ENCODE peak calls at places on chromosome 10, in four cellular contexts. K is fibroblast of pulmonary artery, Q is lung, L is osteoblast. Z is an unnamed sample.

GRCh38 chr10:31847518-31847917 is 81.1 kb downstream of the ARHGAP12 start:
- DNase-seq in L (no peak), Q (no peak), K (no peak), Z (no peak)

GRCh38 chr10:66228887-66229286 is 696.9 kb upstream of the LRRTM3 start:
- DNase-seq in Q (no peak), K (no peak), L (no peak), Z (no peak)

GRCh38 chr10:110391541-110391940 is 86.8 kb upstream of the SMNDC1 start:
- DNase-seq in L (peak), K (no peak), Q (no peak), Z (no peak)

GRCh38 chr10:133261726-133262325 is 14.8 kb downstream of the ADAM8 start:
- DNase-seq in K (peak), L (peak), Q (peak), Z (peak)

GRCh38 chr10:132972986-132973902 is 30.9 kb upstream of the CFAP46 start:
- DNase-seq in Q (no peak), L (peak), K (no peak), Z (no peak)

GRCh38 chr10:53209941-53210611 is 437.5 kb upstream of the MBL2 start:
- DNase-seq in K (peak), L (no peak), Q (no peak), Z (peak)

GRCh38 chr10:86413046-86413728 is 46.6 kb upstream of the GRID1 start:
- DNase-seq in L (peak), Q (no peak), K (peak), Z (peak)

GRCh38 chr10:49359349-49360231 is 36.3 kb downstream of the DRGX start:
- DNase-seq in K (peak), Q (no peak), L (peak), Z (peak)

GRCh38 chr10:17001297-17001744 is 128.3 kb downstream of the CUBN start:
- DNase-seq in Q (no peak), L (no peak), K (no peak), Z (no peak)

GRCh38 chr10:114631678-114632417 is 26.2 kb downstream of the ABLIM1 start:
- DNase-seq in Q (no peak), L (no peak), K (no peak), Z (no peak)

GRCh38 chr10:114629824-114630430 is 28.1 kb downstream of the ABLIM1 start:
- DNase-seq in Q (no peak), L (no peak), K (no peak), Z (no peak)

GRCh38 chr10:114632869-114633715 is 25.0 kb downstream of the ABLIM1 start:
- DNase-seq in L (peak), K (peak), Q (peak), Z (peak)

GRCh38 chr10:114629083-114629823 is 28.8 kb downstream of the ABLIM1 start:
- DNase-seq in Q (no peak), L (no peak), K (no peak), Z (no peak)

DNA sequence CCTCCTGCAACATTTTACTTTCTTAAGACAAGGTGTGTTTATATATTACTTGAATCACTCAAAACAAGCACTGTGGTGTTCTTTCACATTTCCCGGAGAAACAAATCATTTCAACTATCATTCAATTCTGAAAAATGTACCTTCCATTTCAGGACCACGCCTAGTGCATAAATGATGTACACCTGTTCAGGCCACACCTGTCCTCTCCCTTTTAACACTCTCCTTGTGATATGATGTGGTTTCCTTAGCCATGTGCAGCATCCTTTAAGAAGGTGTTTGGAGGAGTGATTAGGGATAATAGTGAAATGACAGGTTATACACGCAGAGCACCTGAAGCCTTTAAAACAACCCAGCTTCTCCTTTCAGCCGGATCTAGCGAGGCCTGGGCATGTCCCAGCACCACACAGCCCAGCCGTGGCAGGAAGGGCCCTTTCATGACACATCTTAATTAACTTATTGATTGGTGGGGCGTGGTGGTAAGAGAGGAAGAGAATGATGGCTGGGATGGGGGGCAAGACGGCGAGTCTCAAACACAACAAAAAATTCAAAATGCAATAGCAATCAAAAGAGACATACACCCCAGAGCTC is 26.9 kb downstream of the ABLIM1 start:
- DNase-seq in Q (no peak), K (no peak), L (no peak), Z (no peak)
- TF ChIP-seq CTCF in Q (no peak), K (no peak), L (no peak), Z (no peak)

GRCh38 chr10:100826983-100827818 is 81.8 kb downstream of the PAX2 start:
- DNase-seq in Q (peak), L (peak), K (no peak), Z (no peak)

GRCh38 chr10:100829933-100830727 is 82.6 kb upstream of the SLF2 start:
- DNase-seq in Q (no peak), L (peak), K (no peak), Z (no peak)

GRCh38 chr10:100829103-100829870 is 83.5 kb upstream of the SLF2 start:
- DNase-seq in L (peak), Q (no peak), K (no peak), Z (no peak)

GRCh38 chr10:100827819-100828743 is 82.7 kb downstream of the PAX2 start:
- DNase-seq in Q (peak), L (peak), K (no peak), Z (no peak)

GRCh38 chr10:100828744-100829102 is 83.3 kb downstream of the PAX2 start:
- DNase-seq in L (no peak), K (no peak), Q (no peak), Z (no peak)
- H3K4me3 ChIP-seq in L (no peak), K (no peak), Q (no peak), Z (no peak)

GRCh38 chr10:92124524-92125168 is 166.2 kb downstream of the CPEB3 start:
- DNase-seq in K (peak), Q (peak), L (peak), Z (peak)
- TF ChIP-seq CTCF in K (no peak), Q (no peak), L (no peak), Z (no peak)

GRCh38 chr10:96089116-96089515 is 41.0 kb upstream of the ZNF518A start:
- DNase-seq in Q (no peak), K (no peak), L (no peak), Z (no peak)
- H3K4me3 ChIP-seq in Q (no peak), K (peak), L (peak), Z (peak)

GRCh38 chr10:79420974-79421688 is 24.3 kb downstream of the ZCCHC24 start:
- DNase-seq in K (no peak), L (no peak), Q (no peak), Z (no peak)
- TF ChIP-seq CTCF in K (no peak), L (no peak), Q (no peak), Z (no peak)

GRCh38 chr10:119542357-119542989 is at the start of gene RGS10:
- DNase-seq in Q (peak), L (peak), K (peak), Z (peak)

GRCh38 chr10:119540038-119540437 is 2.5 kb downstream of the RGS10 start:
- DNase-seq in Q (no peak), K (no peak), L (no peak), Z (no peak)

GRCh38 chr10:119541459-119542356 is 811 bp downstream of the RGS10 start:
- DNase-seq in K (no peak), Q (peak), L (peak), Z (no peak)

GRCh38 chr10:119539359-119539651 is 3.2 kb downstream of the RGS10 start:
- DNase-seq in Q (no peak), L (peak), K (no peak), Z (no peak)

DNA sequence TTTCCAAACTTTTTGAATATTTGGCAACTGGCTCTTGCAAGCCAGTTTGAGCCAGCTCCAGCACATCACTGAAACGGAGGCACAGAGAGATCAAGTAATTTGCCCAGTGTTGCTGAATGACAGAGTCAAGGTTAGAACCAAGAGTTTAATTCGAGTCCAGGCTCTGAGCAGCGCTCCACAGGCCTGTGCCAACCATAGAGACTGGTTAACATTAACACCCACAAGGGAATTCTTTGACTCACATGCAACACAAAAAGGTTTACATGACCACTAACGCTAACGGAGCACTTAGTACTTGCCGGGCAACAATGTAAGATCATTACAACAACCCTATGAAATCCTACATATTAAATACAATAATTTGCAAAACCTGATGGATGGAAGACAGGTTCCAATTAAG is 1.5 kb downstream of the RGS10 start:
- DNase-seq in Q (no peak), L (peak), K (no peak), Z (peak)
- H3K4me3 ChIP-seq in Q (no peak), L (peak), K (peak), Z (no peak)

GRCh38 chr10:55174419-55174818 is 373.4 kb upstream of the PCDH15 start:
- DNase-seq in L (no peak), Q (no peak), K (no peak), Z (no peak)
- TF ChIP-seq CTCF in L (no peak), Q (no peak), K (no peak), Z (no peak)

GRCh38 chr10:89524279-89524678 is 11.1 kb downstream of the SLC16A12 start:
- DNase-seq in L (no peak), K (no peak), Q (no peak), Z (no peak)
- H3K4me3 ChIP-seq in L (no peak), K (no peak), Q (no peak), Z (no peak)

DNA sequence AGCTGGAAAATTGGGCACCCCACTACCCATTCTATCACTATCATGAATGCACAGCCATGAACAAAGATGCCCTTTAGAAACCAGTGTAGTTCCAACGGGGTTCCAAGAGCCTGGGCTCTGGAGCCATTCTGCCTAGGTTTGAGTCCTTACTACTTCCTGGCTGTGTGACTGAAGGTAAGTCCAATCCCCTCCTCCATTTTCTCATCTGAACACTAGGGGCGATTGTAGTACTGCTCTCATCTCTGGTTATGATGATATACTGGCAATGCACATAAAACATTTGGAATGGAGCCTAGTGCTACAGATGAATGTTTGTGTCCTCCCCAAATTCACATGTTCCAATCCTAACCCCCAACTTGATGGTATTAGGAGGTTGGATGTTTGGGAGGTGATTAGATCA is 28.1 kb upstream of the CDH23 start:
- DNase-seq in L (peak), Q (no peak), K (no peak), Z (no peak)
- TF ChIP-seq CTCF in L (peak), Q (no peak), K (no peak), Z (no peak)

GRCh38 chr10:124449170-124450009 is 445 bp downstream of the NKX1-2 start:
- DNase-seq in K (no peak), Q (no peak), L (peak), Z (no peak)

GRCh38 chr10:124451227-124451807 is 1.5 kb upstream of the NKX1-2 start:
- DNase-seq in Q (no peak), K (no peak), L (no peak), Z (no peak)

GRCh38 chr10:124448696-124449169 is 1.1 kb downstream of the NKX1-2 start:
- DNase-seq in Q (no peak), L (peak), K (no peak), Z (no peak)

GRCh38 chr10:124450783-124451057 is 885 bp upstream of the NKX1-2 start:
- DNase-seq in K (no peak), Q (no peak), L (no peak), Z (no peak)

GRCh38 chr10:124450010-124450782 is at the start of gene NKX1-2:
- DNase-seq in K (no peak), L (peak), Q (no peak), Z (no peak)
- H3K4me3 ChIP-seq in K (no peak), L (no peak), Q (no peak), Z (no peak)